ENCODE peak calls at places on chromosomes 1 and 21, in ten cellular contexts. S, Q, X, L, T, M, G, E, D and W are unnamed samples.
A peak's percentile ranks its signal among the peaks of the same experiment; 100 is the strongest.

GRCh38 chr1:53332833-53333232 is 5.0 kb upstream of the LRP8 start:
- DNase-seq in L (no peak), Q (no peak), E (no peak), T (peak; percentile 13), G (no peak), X (no peak), S (no peak), D (no peak), M (no peak), W (no peak)

GRCh38 chr1:42931108-42931539 is 27.5 kb downstream of the SLC2A1 start:
- DNase-seq in X (peak; percentile 42), G (no peak), M (no peak), T (peak; percentile 80), S (peak; percentile 20), E (no peak), Q (peak; percentile 49), L (no peak), D (peak; percentile 56), W (no peak)

GRCh38 chr1:173355281-173356031 is 121.7 kb upstream of the PRDX6 start:
- DNase-seq in X (no peak), M (no peak), E (no peak), L (no peak), Q (no peak), T (no peak), G (no peak), S (no peak), D (no peak), W (no peak)

GRCh38 chr1:227357229-227358078 is 39.2 kb upstream of the CDC42BPA start:
- DNase-seq in E (peak; percentile 71), D (peak; percentile 72), M (peak; percentile 75), L (no peak), S (peak; percentile 86), G (no peak), X (peak; percentile 94), T (peak; percentile 92), Q (peak; percentile 78), W (no peak)

GRCh38 chr1:84726593-84727275 is 36.5 kb upstream of the SSX2IP start:
- DNase-seq in S (peak; percentile 15), Q (no peak), D (no peak), X (peak; percentile 52), E (no peak), M (no peak), G (no peak), T (no peak), L (no peak), W (no peak)

GRCh38 chr1:77631302-77631701 is 51.2 kb downstream of the ZZZ3 start:
- DNase-seq in T (no peak), M (no peak), E (no peak), S (no peak), X (no peak), G (no peak), Q (no peak), L (no peak), D (no peak), W (no peak)

GRCh38 chr1:56073614-56074356 is 505.6 kb downstream of the PLPP3 start:
- DNase-seq in E (peak; percentile 71), M (peak; percentile 75), S (peak; percentile 62), X (peak; percentile 99), Q (no peak), L (no peak), D (peak; percentile 27), T (peak; percentile 73), G (no peak), W (no peak)

GRCh38 chr1:195082183-195082582 is 1526.1 kb downstream of the KCNT2 start:
- DNase-seq in X (no peak), E (no peak), G (no peak), T (no peak), D (no peak), Q (no peak), L (no peak), S (peak; percentile 15), M (no peak), W (no peak)

GRCh38 chr1:154337253-154337894 is 12.0 kb downstream of the ATP8B2 start:
- DNase-seq in T (no peak), S (no peak), D (no peak), X (no peak), G (no peak), L (no peak), M (no peak), E (no peak), Q (no peak), W (no peak)

GRCh38 chr1:211842518-211842917 is 12.0 kb upstream of the LPGAT1 start:
- DNase-seq in T (no peak), Q (no peak), G (no peak), E (no peak), M (no peak), S (no peak), X (no peak), D (no peak), L (no peak), W (no peak)

GRCh38 chr1:36664564-36665287 is 182.0 kb upstream of the CSF3R start:
- DNase-seq in L (no peak), D (no peak), E (no peak), T (peak; percentile 84), X (no peak), S (no peak), G (no peak), Q (no peak), M (no peak), W (no peak)

GRCh38 chr21:44741921-44742320 is 30.5 kb upstream of the TSPEAR start:
- DNase-seq in E (no peak), X (no peak), Q (no peak), M (no peak), T (no peak), S (no peak), D (no peak), L (no peak), G (no peak), W (no peak)

GRCh38 chr1:200454425-200454824 is 44.6 kb upstream of the ZNF281 start:
- DNase-seq in Q (peak; percentile 22), T (no peak), L (no peak), X (no peak), G (no peak), E (no peak), D (no peak), S (no peak), M (no peak), W (no peak)

GRCh38 chr1:65066766-65067490 is 81.1 kb upstream of the AK4 start:
- DNase-seq in T (peak; percentile 97), L (peak; percentile 48), S (peak; percentile 17), D (peak; percentile 79), G (peak; percentile 96), Q (peak; percentile 55), X (peak; percentile 75), M (peak; percentile 97), E (peak; percentile 96), W (peak; percentile 76)

GRCh38 chr1:91827094-91828006 is 58.6 kb downstream of the TGFBR3 start:
- DNase-seq in L (no peak), D (peak; percentile 61), G (no peak), E (peak; percentile 73), Q (no peak), X (no peak), S (no peak), T (peak; percentile 84), M (peak; percentile 37), W (no peak)
- TF ChIP-seq CTCF in L (no peak), D (no peak), G (no peak), E (no peak), Q (no peak), X (no peak), S (no peak), T (no peak), M (no peak), W (no peak)

GRCh38 chr1:185719021-185719420 is 15.2 kb upstream of the HMCN1 start:
- DNase-seq in X (peak; percentile 97), G (no peak), T (no peak), E (no peak), S (peak; percentile 96), M (no peak), Q (no peak), D (peak; percentile 25), L (no peak), W (no peak)
- TF ChIP-seq CTCF in X (peak; percentile 55), G (no peak), T (peak; percentile 23), E (peak; percentile 17), S (peak; percentile 67), M (no peak), Q (no peak), D (peak; percentile 13), L (peak; percentile 13), W (no peak)

GRCh38 chr1:233326319-233326994 is 1.1 kb upstream of the MAP3K21 start:
- DNase-seq in G (no peak), S (no peak), L (no peak), X (no peak), M (no peak), D (no peak), T (peak; percentile 77), E (no peak), Q (no peak), W (no peak)

GRCh38 chr1:233326995-233327937 is at the start of gene MAP3K21:
- DNase-seq in D (peak; percentile 94), G (peak; percentile 97), X (no peak), Q (peak; percentile 65), L (no peak), T (peak; percentile 98), M (peak; percentile 48), E (peak; percentile 75), S (no peak), W (peak; percentile 80)

GRCh38 chr1:233331676-233332519 is 4.4 kb downstream of the MAP3K21 start:
- DNase-seq in E (no peak), L (no peak), X (no peak), Q (no peak), S (no peak), T (no peak), D (no peak), G (no peak), M (no peak), W (no peak)

GRCh38 chr1:233327938-233328660 is 575 bp downstream of the MAP3K21 start:
- DNase-seq in E (no peak), L (no peak), Q (peak; percentile 10), M (no peak), G (peak; percentile 89), T (peak; percentile 85), D (peak; percentile 63), X (no peak), S (no peak), W (peak; percentile 69)

DNA sequence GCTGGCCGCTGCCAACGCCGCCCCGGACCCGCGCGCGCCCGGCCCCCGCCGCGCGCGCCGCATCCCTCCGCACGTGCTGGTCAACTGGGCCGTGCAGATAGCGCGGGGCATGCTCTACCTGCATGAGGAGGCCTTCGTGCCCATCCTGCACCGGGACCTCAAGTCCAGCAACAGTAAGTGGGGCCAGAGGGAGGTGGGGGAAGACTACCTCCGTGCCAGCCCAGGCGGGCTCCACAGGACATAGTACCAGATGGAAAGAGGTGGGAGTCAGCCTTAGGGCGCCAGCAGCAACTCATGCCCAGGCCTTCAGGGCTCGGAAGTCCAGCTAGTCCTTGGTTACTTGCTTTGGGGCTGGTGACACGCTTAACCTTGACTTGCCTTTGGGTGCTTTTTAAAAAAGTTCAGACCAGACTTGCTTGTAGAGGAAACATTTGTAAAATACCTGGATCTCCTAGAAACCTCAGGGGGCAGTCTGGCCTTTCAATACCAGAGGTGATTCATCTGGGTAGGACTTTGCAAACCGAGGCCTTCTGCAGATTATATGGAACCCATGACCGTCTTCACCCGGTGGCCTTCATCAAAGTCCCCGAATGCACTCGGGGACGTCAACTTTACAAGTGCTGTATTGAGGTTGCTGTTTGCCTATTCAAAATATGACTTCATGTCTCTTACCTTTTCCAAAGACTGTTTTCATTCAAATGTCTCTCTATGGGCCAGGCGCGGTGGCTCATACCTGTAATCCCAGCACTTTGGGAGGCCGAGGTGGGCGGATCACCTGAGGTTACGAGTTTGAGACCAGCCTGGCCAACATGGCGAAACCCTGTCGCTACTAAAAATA is 1.4 kb downstream of the MAP3K21 start:
- DNase-seq in S (no peak), M (no peak), Q (no peak), D (no peak), X (no peak), L (no peak), E (no peak), G (no peak), T (peak; percentile 75), W (no peak)
- TF ChIP-seq CTCF in S (no peak), M (no peak), Q (no peak), D (no peak), X (no peak), L (no peak), E (no peak), G (no peak), T (no peak), W (no peak)

GRCh38 chr1:10598088-10598712 is 123.5 kb downstream of the PEX14 start:
- DNase-seq in G (no peak), L (no peak), E (no peak), S (no peak), X (no peak), M (no peak), Q (peak; percentile 22), T (no peak), D (no peak), W (no peak)
- TF ChIP-seq CTCF in G (no peak), L (no peak), E (no peak), S (no peak), X (no peak), M (no peak), Q (peak; percentile 16), T (no peak), D (no peak), W (no peak)